ENCODE peak calls at places on chromosomes 2 and 18, in eight cellular contexts. H, F, O, N, I, Z, B and A are unnamed samples.

GRCh38 chr18:61580061-61580460 is 246.8 kb downstream of the CDH20 start:
- DNase-seq in H (no peak), F (no peak), O (no peak), N (no peak), I (no peak), Z (no peak), B (no peak), A (no peak)

GRCh38 chr2:131039908-131040660 is 53.2 kb downstream of the FAM168B start:
- DNase-seq in H (peak; percentile 28), F (no peak), O (no peak), N (no peak), I (no peak), Z (no peak), B (no peak), A (no peak)

GRCh38 chr18:76380791-76381405 is 114.1 kb downstream of the ZNF516 start:
- DNase-seq in H (peak; percentile 83), F (no peak), O (no peak), N (no peak), I (peak; percentile 82), Z (peak; percentile 90), B (no peak), A (no peak)

GRCh38 chr2:240468300-240469238 is 33.1 kb downstream of the GPC1 start:
- DNase-seq in H (peak; percentile 6), F (no peak), O (no peak), N (no peak), I (no peak), Z (peak; percentile 23), B (no peak), A (no peak)

GRCh38 chr2:80304522-80304878 is at the start of gene LRRTM1:
- DNase-seq in H (no peak), F (no peak), O (peak; percentile 8), N (no peak), I (peak; percentile 41), Z (peak; percentile 25), B (no peak), A (no peak)

GRCh38 chr2:47109680-47110079 is 45.4 kb downstream of the STPG4 start:
- DNase-seq in H (no peak), F (no peak), O (no peak), N (no peak), I (no peak), Z (no peak), B (no peak), A (no peak)

GRCh38 chr18:13376841-13377351 is 158.3 kb downstream of the LDLRAD4 start:
- DNase-seq in H (no peak), F (peak; percentile 75), O (no peak), N (no peak), I (no peak), Z (no peak), B (no peak), A (no peak)

GRCh38 chr2:18085593-18085992 is 207.1 kb downstream of the KCNS3 start:
- DNase-seq in H (no peak), F (no peak), O (no peak), N (no peak), I (no peak), Z (no peak), B (no peak), A (no peak)

GRCh38 chr2:183898641-183899040 is 699.7 kb upstream of the ZNF804A start:
- DNase-seq in H (no peak), F (no peak), O (no peak), N (no peak), I (no peak), Z (no peak), B (no peak), A (no peak)

GRCh38 chr2:164039270-164039669 is 303.5 kb upstream of the FIGN start:
- DNase-seq in H (no peak), F (no peak), O (no peak), N (no peak), I (no peak), Z (no peak), B (no peak), A (no peak)

GRCh38 chr2:231715988-231716616 is 7.8 kb downstream of the PTMA start:
- DNase-seq in H (peak; percentile 89), F (no peak), O (no peak), N (peak; percentile 17), I (no peak), Z (no peak), B (no peak), A (no peak)

GRCh38 chr2:45008296-45009129 is 739 bp downstream of the SIX2 start:
- DNase-seq in H (peak; percentile 54), F (no peak), O (no peak), N (no peak), I (peak; percentile 29), Z (no peak), B (peak; percentile 4), A (no peak)

GRCh38 chr2:184560603-184561002 is 37.7 kb upstream of the ZNF804A start:
- DNase-seq in H (no peak), F (no peak), O (no peak), N (no peak), I (no peak), Z (no peak), B (no peak), A (no peak)

GRCh38 chr2:10034333-10035052 is 8.9 kb upstream of the KLF11 start:
- DNase-seq in H (no peak), F (no peak), O (no peak), N (no peak), I (no peak), Z (no peak), B (no peak), A (no peak)